ENCODE peak calls at places on chromosomes 16 and 17, in four cellular contexts. One of them, this sample, is unnamed.

GRCh38 chr16:73016488-73016830 is 31.5 kb downstream of the ZFHX3 start:
- DNase-seq in nucleus accumbens: no peak
- DNase-seq in AG10803: no peak
- DNase-seq in stimulated activated effector memory CD8-positive, alpha-beta T cell treated with anti-CD3 and anti-CD28 coated beads, Interleukin-12 subunit alpha, Interleukin-12 subunit beta, amount 100 ng/mL, for 72 hours: no peak
- DNase-seq in this sample: no peak

GRCh38 chr17:9817086-9817485 is 4.8 kb downstream of the GSG1L2 start:
- DNase-seq in nucleus accumbens: no peak
- DNase-seq in AG10803: peak
- DNase-seq in stimulated activated effector memory CD8-positive, alpha-beta T cell treated with anti-CD3 and anti-CD28 coated beads, Interleukin-12 subunit alpha, Interleukin-12 subunit beta, amount 100 ng/mL, for 72 hours: no peak
- DNase-seq in this sample: peak

GRCh38 chr17:63082952-63083351 is 116.9 kb downstream of the TANC2 start:
- DNase-seq in nucleus accumbens: no peak
- DNase-seq in AG10803: peak
- DNase-seq in stimulated activated effector memory CD8-positive, alpha-beta T cell treated with anti-CD3 and anti-CD28 coated beads, Interleukin-12 subunit alpha, Interleukin-12 subunit beta, amount 100 ng/mL, for 72 hours: no peak
- DNase-seq in this sample: no peak

GRCh38 chr16:79864032-79864780 is 263.7 kb upstream of the MAF start:
- DNase-seq in nucleus accumbens: no peak
- DNase-seq in AG10803: no peak
- DNase-seq in stimulated activated effector memory CD8-positive, alpha-beta T cell treated with anti-CD3 and anti-CD28 coated beads, Interleukin-12 subunit alpha, Interleukin-12 subunit beta, amount 100 ng/mL, for 72 hours: no peak
- DNase-seq in this sample: no peak

GRCh38 chr16:87698241-87698640 is 67.5 kb downstream of the KLHDC4 start:
- DNase-seq in nucleus accumbens: no peak
- DNase-seq in AG10803: no peak
- DNase-seq in stimulated activated effector memory CD8-positive, alpha-beta T cell treated with anti-CD3 and anti-CD28 coated beads, Interleukin-12 subunit alpha, Interleukin-12 subunit beta, amount 100 ng/mL, for 72 hours: no peak
- DNase-seq in this sample: no peak

GRCh38 chr16:16073884-16074781 is 124.7 kb downstream of the ABCC1 start:
- DNase-seq in nucleus accumbens: no peak
- DNase-seq in AG10803: peak
- DNase-seq in stimulated activated effector memory CD8-positive, alpha-beta T cell treated with anti-CD3 and anti-CD28 coated beads, Interleukin-12 subunit alpha, Interleukin-12 subunit beta, amount 100 ng/mL, for 72 hours: no peak
- DNase-seq in this sample: no peak

GRCh38 chr16:81485225-81485624 is 40.6 kb downstream of the CMIP start:
- DNase-seq in nucleus accumbens: no peak
- DNase-seq in AG10803: no peak
- DNase-seq in stimulated activated effector memory CD8-positive, alpha-beta T cell treated with anti-CD3 and anti-CD28 coated beads, Interleukin-12 subunit alpha, Interleukin-12 subunit beta, amount 100 ng/mL, for 72 hours: no peak
- DNase-seq in this sample: no peak

GRCh38 chr16:30902070-30902972 is 5.9 kb downstream of the CTF1 start:
- DNase-seq in nucleus accumbens: peak
- DNase-seq in AG10803: peak
- DNase-seq in stimulated activated effector memory CD8-positive, alpha-beta T cell treated with anti-CD3 and anti-CD28 coated beads, Interleukin-12 subunit alpha, Interleukin-12 subunit beta, amount 100 ng/mL, for 72 hours: peak
- DNase-seq in this sample: no peak

GRCh38 chr17:64148699-64149098 is 18.8 kb upstream of the ERN1 start:
- DNase-seq in nucleus accumbens: peak
- DNase-seq in AG10803: peak
- DNase-seq in stimulated activated effector memory CD8-positive, alpha-beta T cell treated with anti-CD3 and anti-CD28 coated beads, Interleukin-12 subunit alpha, Interleukin-12 subunit beta, amount 100 ng/mL, for 72 hours: no peak
- DNase-seq in this sample: no peak

GRCh38 chr16:31480851-31481250 is 2.1 kb upstream of the SLC5A2 start:
- DNase-seq in nucleus accumbens: no peak
- DNase-seq in AG10803: no peak
- DNase-seq in stimulated activated effector memory CD8-positive, alpha-beta T cell treated with anti-CD3 and anti-CD28 coated beads, Interleukin-12 subunit alpha, Interleukin-12 subunit beta, amount 100 ng/mL, for 72 hours: no peak
- DNase-seq in this sample: no peak

GRCh38 chr17:39473310-39473709 is 12.0 kb downstream of the CDK12 start:
- DNase-seq in nucleus accumbens: no peak
- DNase-seq in AG10803: no peak
- DNase-seq in stimulated activated effector memory CD8-positive, alpha-beta T cell treated with anti-CD3 and anti-CD28 coated beads, Interleukin-12 subunit alpha, Interleukin-12 subunit beta, amount 100 ng/mL, for 72 hours: no peak
- DNase-seq in this sample: no peak

GRCh38 chr16:27405546-27406451 is 3.8 kb downstream of the IL21R start:
- DNase-seq in nucleus accumbens: no peak
- DNase-seq in AG10803: peak
- DNase-seq in stimulated activated effector memory CD8-positive, alpha-beta T cell treated with anti-CD3 and anti-CD28 coated beads, Interleukin-12 subunit alpha, Interleukin-12 subunit beta, amount 100 ng/mL, for 72 hours: peak
- DNase-seq in this sample: no peak